ENCODE peak calls at places on chromosomes 2 and 18, in four cellular contexts. O is GM23248; Q is B cell; C is stimulated activated CD4-positive, alpha-beta T cell treated with anti-CD3 and anti-CD28 coated beads, Interleukin-2, amount 100 ng/mL, for 24 hours. Z is an unnamed sample.

GRCh38 chr2:240569523-240569997 is 1.3 kb downstream of the RNPEPL1 start:
- DNase-seq in Q (peak; percentile 32), O (no peak), C (peak; percentile 15), Z (peak; percentile 35)

GRCh38 chr2:130341562-130342019 is 1.1 kb upstream of the IMP4 start:
- DNase-seq in O (no peak), C (peak; percentile 43), Q (no peak), Z (no peak)

GRCh38 chr2:238761802-238762373 is 86.0 kb upstream of the TWIST2 start:
- DNase-seq in C (no peak), Q (no peak), O (peak; percentile 60), Z (no peak)

GRCh38 chr2:47631840-47632398 is 151.0 kb upstream of the MSH6 start:
- DNase-seq in Q (no peak), C (no peak), O (peak; percentile 95), Z (no peak)

GRCh38 chr2:37026050-37026449 is 58.1 kb downstream of the HEATR5B start:
- DNase-seq in Q (no peak), O (peak; percentile 11), C (no peak), Z (no peak)

GRCh38 chr2:99554238-99554637 is 64.4 kb upstream of the REV1 start:
- DNase-seq in O (no peak), Q (no peak), C (no peak), Z (no peak)

GRCh38 chr2:196277002-196277401 is 105.6 kb upstream of the STK17B start:
- DNase-seq in Q (peak; percentile 50), C (no peak), O (peak; percentile 70), Z (no peak)

GRCh38 chr2:31384771-31385276 is 29.7 kb downstream of the XDH start:
- DNase-seq in O (peak; percentile 98), Q (no peak), C (no peak), Z (no peak)

GRCh38 chr2:180907731-180908130 is 72.7 kb upstream of the UBE2E3 start:
- DNase-seq in O (peak; percentile 74), Q (no peak), C (no peak), Z (no peak)

GRCh38 chr2:84770280-84770679 is 110.6 kb downstream of the TRABD2A start:
- DNase-seq in O (no peak), Q (no peak), C (no peak), Z (no peak)

GRCh38 chr18:25853716-25854465 is 236.5 kb downstream of the SS18 start:
- DNase-seq in C (no peak), O (no peak), Q (no peak), Z (no peak)

GRCh38 chr2:165371356-165371755 is 98.1 kb upstream of the CSRNP3 start:
- DNase-seq in O (no peak), Q (no peak), C (no peak), Z (no peak)

GRCh38 chr18:76394780-76395476 is 100.1 kb downstream of the ZNF516 start:
- DNase-seq in Q (no peak), O (peak; percentile 82), C (no peak), Z (no peak)

GRCh38 chr18:10124071-10124470 is 210.3 kb downstream of the VAPA start:
- DNase-seq in C (no peak), O (no peak), Q (no peak), Z (no peak)

GRCh38 chr2:182301093-182301492 is 125.7 kb downstream of the PDE1A start:
- DNase-seq in O (peak; percentile 14), Q (no peak), C (no peak), Z (no peak)

GRCh38 chr2:173130521-173131467 is 55.1 kb downstream of the MAP3K20 start:
- DNase-seq in C (no peak), Q (no peak), O (no peak), Z (no peak)

GRCh38 chr2:119230630-119231185 is 7.1 kb downstream of the STEAP3 start:
- DNase-seq in Q (no peak), O (peak; percentile 74), C (no peak), Z (no peak)

GRCh38 chr2:53004413-53004812 is 763.2 kb upstream of the CHAC2 start:
- DNase-seq in O (no peak), Q (no peak), C (no peak), Z (no peak)

GRCh38 chr2:239726631-239727181 is 298.4 kb downstream of the NDUFA10 start:
- DNase-seq in O (no peak), C (no peak), Q (peak; percentile 28), Z (no peak)

GRCh38 chr2:121903037-121903689 is 147.7 kb downstream of the TSN start:
- DNase-seq in Q (no peak), C (no peak), O (peak; percentile 64), Z (no peak)

GRCh38 chr2:212157011-212157410 is 381.6 kb downstream of the ERBB4 start:
- DNase-seq in C (no peak), Q (no peak), O (peak; percentile 56), Z (no peak)

GRCh38 chr18:8721716-8722115 is 16.4 kb downstream of the MTCL1 start:
- DNase-seq in O (peak; percentile 69), Q (no peak), C (no peak), Z (no peak)

GRCh38 chr2:57429821-57430220 is 616.8 kb upstream of the VRK2 start:
- DNase-seq in O (no peak), Q (no peak), C (no peak), Z (no peak)

GRCh38 chr2:79511320-79511951 is 1.4 kb upstream of the CTNNA2 start:
- DNase-seq in O (peak; percentile 25), C (peak; percentile 5), Q (no peak), Z (no peak)

GRCh38 chr2:148124271-148124670 is 103.4 kb downstream of the MBD5 start:
- DNase-seq in Q (no peak), O (peak; percentile 45), C (no peak), Z (no peak)

GRCh38 chr18:354456-354855 is 86.6 kb upstream of the THOC1 start:
- DNase-seq in C (no peak), O (peak; percentile 50), Q (no peak), Z (no peak)

GRCh38 chr2:230956827-230957755 is 32.0 kb upstream of the GPR55 start:
- DNase-seq in O (peak; percentile 78), C (peak; percentile 59), Q (no peak), Z (peak; percentile 54)

GRCh38 chr18:44792456-44793080 is 111.9 kb downstream of the SETBP1 start:
- DNase-seq in O (peak; percentile 50), Q (no peak), C (no peak), Z (no peak)

GRCh38 chr2:54176577-54176976 is 61.2 kb downstream of the ACYP2 start:
- DNase-seq in O (peak; percentile 66), C (no peak), Q (no peak), Z (no peak)

GRCh38 chr2:180177534-180177933 is 170.4 kb upstream of the CWC22 start:
- DNase-seq in O (no peak), Q (no peak), C (no peak), Z (no peak)

GRCh38 chr2:71703981-71704545 is 250.7 kb downstream of the DYSF start:
- DNase-seq in C (no peak), O (peak; percentile 53), Q (no peak), Z (no peak)

GRCh38 chr2:19048593-19049264 is 309.7 kb downstream of the OSR1 start:
- DNase-seq in O (no peak), Q (no peak), C (no peak), Z (no peak)